ENCODE peak calls at places on chromosomes 6 and 20, in five cellular contexts. X, D, O, K and W are unnamed samples.

GRCh38 chr6:170025341-170026271 is 265.3 kb downstream of the DLL1 start:
- DNase-seq in X (no peak), D (no peak), O (no peak), K (no peak), W (no peak)

GRCh38 chr6:7268362-7269310 is 44.4 kb downstream of the SSR1 start:
- DNase-seq in X (no peak), D (no peak), O (no peak), K (no peak), W (no peak)

GRCh38 chr6:56911847-56912246 is 43.1 kb upstream of the BEND6 start:
- DNase-seq in X (no peak), D (no peak), O (peak; percentile 61), K (no peak), W (peak; percentile 64)

GRCh38 chr6:136582702-136583471 is 32.7 kb upstream of the MAP7 start:
- DNase-seq in X (no peak), D (no peak), O (peak; percentile 91), K (no peak), W (peak; percentile 81)

GRCh38 chr6:166008441-166009369 is 158.9 kb downstream of the TBXT start:
- DNase-seq in X (no peak), D (peak; percentile 53), O (peak; percentile 84), K (no peak), W (no peak)

GRCh38 chr6:139330841-139331500 is 39.2 kb upstream of the TXLNB start:
- DNase-seq in X (no peak), D (no peak), O (no peak), K (no peak), W (peak; percentile 43)

GRCh38 chr6:155185544-155185943 is 78.3 kb upstream of the CLDN20 start:
- DNase-seq in X (peak; percentile 29), D (peak; percentile 80), O (peak; percentile 65), K (no peak), W (peak; percentile 19)

GRCh38 chr6:154749341-154749740 is 16.1 kb downstream of the SCAF8 start:
- DNase-seq in X (no peak), D (no peak), O (no peak), K (no peak), W (no peak)

GRCh38 chr20:60057866-60058807 is 99.9 kb downstream of the CDH26 start:
- DNase-seq in X (peak; percentile 15), D (peak; percentile 83), O (peak; percentile 77), K (no peak), W (no peak)

GRCh38 chr6:156427345-156427744 is 349.8 kb upstream of the ARID1B start:
- DNase-seq in X (no peak), D (no peak), O (peak; percentile 94), K (no peak), W (peak; percentile 2)

GRCh38 chr6:74343804-74344203 is 647.8 kb downstream of the CD109 start:
- DNase-seq in X (no peak), D (no peak), O (no peak), K (no peak), W (peak; percentile 8)

GRCh38 chr6:45174045-45174444 is 154.1 kb upstream of the RUNX2 start:
- DNase-seq in X (no peak), D (no peak), O (no peak), K (no peak), W (no peak)

GRCh38 chr6:144944121-144944520 is 659.0 kb downstream of the UTRN start:
- DNase-seq in X (no peak), D (no peak), O (no peak), K (no peak), W (no peak)

GRCh38 chr6:45655630-45656422 is 278.1 kb upstream of the SUPT3H start:
- DNase-seq in X (no peak), D (no peak), O (peak; percentile 98), K (no peak), W (peak; percentile 95)

GRCh38 chr6:142756215-142756630 is 188.8 kb downstream of the HIVEP2 start:
- DNase-seq in X (no peak), D (peak; percentile 43), O (peak; percentile 13), K (no peak), W (peak; percentile 96)

GRCh38 chr6:107634147-107635057 is 144.5 kb downstream of the SOBP start:
- DNase-seq in X (no peak), D (no peak), O (no peak), K (no peak), W (peak; percentile 34)

GRCh38 chr6:8155259-8156012 is 53.1 kb upstream of the EEF1E1 start:
- DNase-seq in X (no peak), D (no peak), O (no peak), K (no peak), W (no peak)

GRCh38 chr20:10611357-10611756 is 62.4 kb downstream of the JAG1 start:
- DNase-seq in X (no peak), D (peak; percentile 79), O (peak; percentile 46), K (no peak), W (peak; percentile 35)

GRCh38 chr6:14269434-14269833 is 151.9 kb downstream of the CD83 start:
- DNase-seq in X (no peak), D (no peak), O (no peak), K (no peak), W (no peak)

GRCh38 chr6:53347250-53347920 is 1.4 kb downstream of the ELOVL5 start:
- DNase-seq in X (peak; percentile 3), D (no peak), O (peak; percentile 51), K (no peak), W (peak; percentile 44)

GRCh38 chr20:42567409-42567808 is 622.3 kb downstream of the PTPRT start:
- DNase-seq in X (no peak), D (no peak), O (no peak), K (no peak), W (peak; percentile 26)

GRCh38 chr20:21008951-21009350 is 97.2 kb downstream of the LINC00237 start:
- DNase-seq in X (no peak), D (no peak), O (no peak), K (no peak), W (no peak)
- H2BK12ac ChIP-seq in X (no peak overlapping the region), D (no peak overlapping the region), O (no peak overlapping the region), K (no peak overlapping the region), W (no peak overlapping the region)

GRCh38 chr20:18717062-18717461 is 96.5 kb upstream of the SCP2D1 start:
- DNase-seq in X (no peak), D (no peak), O (no peak), K (no peak), W (no peak)
- H2BK12ac ChIP-seq in X (no peak overlapping the region), D (no peak overlapping the region), O (no peak overlapping the region), K (no peak overlapping the region), W (no peak overlapping the region)

DNA sequence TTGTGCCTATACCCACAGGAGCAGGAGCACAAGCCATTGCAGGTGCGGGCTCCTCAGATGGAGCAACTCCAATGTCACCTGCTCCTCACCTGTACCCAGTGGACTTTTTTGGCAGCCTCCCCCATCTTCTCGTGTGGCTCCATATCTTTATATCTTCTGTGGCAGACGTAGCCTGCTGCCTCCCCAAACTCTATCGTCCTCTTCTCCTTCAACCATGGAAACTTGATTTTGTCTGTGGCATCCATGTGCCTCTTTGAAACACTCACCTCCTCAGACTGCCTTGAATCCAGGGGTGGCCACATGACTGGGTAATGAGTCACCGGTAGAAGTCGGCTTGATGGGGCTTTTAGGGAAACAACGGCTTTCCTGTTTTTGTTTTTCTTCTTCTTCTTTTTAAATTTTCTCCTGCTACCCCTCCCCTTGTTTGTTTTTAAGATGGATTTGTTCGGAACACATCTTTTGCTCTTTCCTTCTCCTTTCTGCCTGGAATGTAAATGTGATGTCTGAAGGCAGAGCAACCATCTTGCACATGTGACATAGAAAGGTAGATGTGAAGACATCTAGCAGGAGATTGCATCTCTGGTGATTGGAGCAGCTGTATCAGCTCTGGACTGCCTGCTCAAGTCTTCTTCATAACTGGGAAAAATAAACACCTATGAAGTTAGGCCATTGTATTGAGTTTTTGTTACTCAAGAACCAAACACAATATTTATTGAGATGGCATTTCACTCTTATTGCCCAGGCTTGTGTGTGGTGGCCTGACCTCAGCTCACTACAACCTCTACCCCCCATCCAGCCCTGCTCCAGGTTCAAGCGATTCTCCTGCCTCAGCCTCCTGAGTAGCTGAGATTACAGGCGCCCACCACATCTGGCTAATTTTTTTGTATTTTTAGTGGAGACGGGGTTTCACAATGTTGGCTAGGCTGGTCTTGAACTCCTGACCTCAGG is 69.9 kb upstream of the DDR1 start:
- DNase-seq in X (no peak), D (no peak), O (peak; percentile 78), K (no peak), W (peak; percentile 61)
- H2BK12ac ChIP-seq in X (no peak overlapping the region), D (no peak overlapping the region), O (peak overlapping the region; percentile 76), K (peak overlapping the region; percentile 2), W (peak overlapping the region; percentile 73)

DNA sequence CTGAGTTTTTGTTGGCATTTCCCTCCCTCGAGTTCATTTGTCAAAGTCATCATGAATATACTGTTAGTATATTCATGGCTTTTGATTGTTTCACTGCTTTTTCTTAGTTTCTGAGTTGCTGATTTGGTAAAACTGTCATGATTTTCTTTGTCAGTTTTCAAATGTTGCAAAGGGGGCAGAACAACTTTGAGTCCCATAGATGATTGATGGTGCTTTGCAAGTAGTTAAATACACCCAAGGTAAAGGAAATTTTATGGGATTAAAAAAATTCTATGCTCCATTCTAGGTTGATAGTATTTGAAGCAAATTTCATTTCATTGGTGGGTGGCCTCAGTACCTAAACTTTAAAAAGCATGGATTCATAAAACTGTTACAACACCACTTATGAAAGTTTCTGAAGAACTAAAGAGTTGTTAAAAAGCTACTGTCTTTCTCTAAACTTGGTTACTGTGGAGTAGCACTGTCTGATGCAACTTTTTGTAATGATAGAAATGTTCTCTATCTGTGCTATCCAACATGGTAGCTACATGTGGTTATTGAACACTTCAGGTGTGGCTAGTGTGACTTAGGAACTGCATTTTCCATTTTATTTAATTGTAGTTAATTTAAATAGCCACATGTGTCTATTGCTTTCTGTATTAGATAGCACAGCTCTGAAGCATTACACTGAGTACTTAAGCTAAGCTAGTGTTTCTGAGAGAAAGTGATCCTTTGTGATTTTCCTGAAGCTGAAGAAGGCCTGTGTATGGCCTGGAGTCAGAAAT is 153.6 kb downstream of the ZFAND3 start:
- DNase-seq in X (no peak), D (no peak), O (peak; percentile 43), K (no peak), W (peak; percentile 36)
- H2BK12ac ChIP-seq in X (no peak overlapping the region), D (no peak overlapping the region), O (no peak overlapping the region), K (no peak overlapping the region), W (no peak overlapping the region)

DNA sequence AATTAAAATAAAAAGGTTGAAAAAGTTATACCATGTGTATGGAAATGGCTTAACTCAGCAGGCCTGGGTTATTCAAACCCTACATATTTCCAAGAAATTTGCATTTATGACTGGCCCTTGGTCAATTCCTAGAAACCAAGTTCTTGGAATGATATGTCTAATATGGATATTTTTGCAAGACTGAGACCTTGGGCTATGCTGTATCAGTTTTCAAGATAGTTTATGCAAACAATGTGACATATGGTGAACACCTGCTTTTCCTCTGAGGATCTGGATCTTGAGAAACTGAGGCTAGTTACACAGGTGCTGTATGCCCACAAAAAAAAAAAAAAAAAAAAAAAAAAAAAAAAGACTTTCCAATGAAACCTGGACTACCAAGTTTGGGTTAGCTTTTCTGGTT is 536.9 kb upstream of the HS3ST5 start:
- DNase-seq in X (no peak), D (no peak), O (no peak), K (no peak), W (no peak)
- H2BK12ac ChIP-seq in X (no peak overlapping the region), D (no peak overlapping the region), O (no peak overlapping the region), K (no peak overlapping the region), W (no peak overlapping the region)

DNA sequence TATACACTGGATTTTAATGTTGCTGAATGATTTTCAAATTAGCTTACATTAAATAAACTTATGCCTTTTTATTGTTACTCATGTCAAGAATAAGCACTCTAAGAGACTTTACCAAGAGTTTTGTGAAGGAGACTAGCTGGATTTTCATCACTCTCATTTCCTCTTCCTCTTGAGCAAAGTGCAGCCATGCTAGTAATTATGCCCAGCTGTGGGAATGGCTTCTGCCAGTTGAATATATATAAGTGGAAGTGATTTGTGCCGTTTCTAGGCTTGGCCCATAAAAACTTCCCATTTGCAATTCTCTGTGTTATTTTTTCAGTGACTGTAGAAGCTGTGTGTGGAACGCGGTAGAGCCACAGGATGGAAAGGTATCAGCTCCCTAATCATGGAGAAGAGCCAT is 255.8 kb downstream of the HDGFL1 start:
- DNase-seq in X (no peak), D (no peak), O (no peak), K (no peak), W (no peak)
- H2BK12ac ChIP-seq in X (no peak overlapping the region), D (no peak overlapping the region), O (no peak overlapping the region), K (no peak overlapping the region), W (peak overlapping the region; percentile 58)

GRCh38 chr20:50909413-50909812 is 21.8 kb downstream of the ADNP start:
- DNase-seq in X (no peak), D (no peak), O (no peak), K (no peak), W (no peak)
- H2BK12ac ChIP-seq in X (no peak overlapping the region), D (no peak overlapping the region), O (no peak overlapping the region), K (no peak overlapping the region), W (no peak overlapping the region)